ENCODE peak calls at places on chromosomes 3 and 15, in seven cellular contexts. X, P, K, J, T, D and O are unnamed samples.

GRCh38 chr3:166265153-166265552 is 427.9 kb upstream of the BCHE start:
- DNase-seq in X (no peak), P (no peak), K (no peak), J (no peak), T (no peak), D (no peak), O (no peak)

GRCh38 chr3:29284578-29284977 is 3.7 kb downstream of the RBMS3 start:
- DNase-seq in X (no peak), P (no peak), K (no peak), J (no peak), T (no peak), D (no peak), O (no peak)

GRCh38 chr15:81146006-81146405 is 11.9 kb downstream of the CFAP161 start:
- DNase-seq in X (no peak), P (no peak), K (no peak), J (no peak), T (no peak), D (no peak), O (no peak)

GRCh38 chr15:41774873-41775417 is 661 bp downstream of the MAPKBP1 start:
- DNase-seq in X (no peak), P (no peak), K (no peak), J (no peak), T (no peak), D (no peak), O (no peak)

GRCh38 chr3:26997226-26997625 is 372.0 kb downstream of the NEK10 start:
- DNase-seq in X (no peak), P (no peak), K (no peak), J (no peak), T (no peak), D (no peak), O (no peak)

GRCh38 chr3:185316740-185317407 is 46.1 kb upstream of the MAP3K13 start:
- DNase-seq in X (no peak), P (no peak), K (no peak), J (peak), T (no peak), D (no peak), O (no peak)

GRCh38 chr3:112372396-112372795 is 39.4 kb downstream of the CD200 start:
- DNase-seq in X (no peak), P (no peak), K (no peak), J (no peak), T (no peak), D (no peak), O (no peak)

GRCh38 chr15:100242989-100243388 is 98.8 kb downstream of the ADAMTS17 start:
- DNase-seq in X (no peak), P (no peak), K (no peak), J (no peak), T (no peak), D (no peak), O (no peak)

GRCh38 chr3:72494076-72495000 is 353.9 kb downstream of the SHQ1 start:
- DNase-seq in X (peak), P (no peak), K (no peak), J (no peak), T (no peak), D (no peak), O (no peak)

GRCh38 chr3:153783804-153784203 is 337.4 kb upstream of the ARHGEF26 start:
- DNase-seq in X (no peak), P (no peak), K (no peak), J (no peak), T (no peak), D (no peak), O (no peak)

GRCh38 chr3:159829056-159829995 is 159.3 kb upstream of the IL12A start:
- DNase-seq in X (peak), P (peak), K (no peak), J (peak), T (no peak), D (no peak), O (no peak)

GRCh38 chr3:122169911-122170310 is 13.6 kb upstream of the CASR start:
- DNase-seq in X (no peak), P (no peak), K (no peak), J (no peak), T (no peak), D (no peak), O (no peak)

GRCh38 chr3:73786346-73786807 is 161.6 kb upstream of the PDZRN3 start:
- DNase-seq in X (peak), P (peak), K (no peak), J (peak), T (no peak), D (no peak), O (no peak)